ENCODE peak calls at places on chromosomes 6 and 20, in five cellular contexts. I is NB4; J is HL-60; H is ACHN; R is effector CD8-positive, alpha-beta T cell. E is an unnamed sample.
A peak's percentile ranks its signal among the peaks of the same experiment; 100 is the strongest.

GRCh38 chr20:44093249-44093582 is 93.8 kb downstream of the JPH2 start:
- DNase-seq in J (no peak), R (no peak), H (no peak), I (no peak), E (no peak)

GRCh38 chr6:151475653-151476523 is 17.9 kb upstream of the CCDC170 start:
- DNase-seq in I (peak; percentile 66), H (peak; percentile 55), R (peak; percentile 6), J (no peak), E (peak; percentile 9)

GRCh38 chr6:3900744-3901351 is 51.7 kb downstream of the FAM50B start:
- DNase-seq in J (no peak), I (no peak), R (no peak), H (no peak), E (no peak)

GRCh38 chr6:97885844-97886243 is 602.8 kb upstream of the MMS22L start:
- DNase-seq in J (no peak), H (no peak), R (no peak), I (no peak), E (no peak)

GRCh38 chr6:35727206-35727934 is 9.5 kb upstream of the ARMC12 start:
- DNase-seq in J (peak; percentile 70), I (peak; percentile 88), R (peak; percentile 52), H (peak; percentile 64), E (peak; percentile 43)

GRCh38 chr6:79399499-79399898 is 137.7 kb downstream of the LCA5 start:
- DNase-seq in I (no peak), H (no peak), J (no peak), R (no peak), E (no peak)

GRCh38 chr6:125112934-125113333 is 40.6 kb upstream of the TPD52L1 start:
- DNase-seq in R (no peak), H (no peak), J (no peak), I (no peak), E (no peak)

GRCh38 chr6:170552765-170553685 is at the start of gene PSMB1:
- DNase-seq in R (peak; percentile 62), H (peak; percentile 91), I (peak; percentile 97), J (peak; percentile 89), E (peak; percentile 91)

GRCh38 chr6:161414180-161414579 is 140.3 kb upstream of the AGPAT4 start:
- DNase-seq in J (no peak), I (no peak), H (no peak), R (no peak), E (no peak)

GRCh38 chr20:584375-585301 is 25.5 kb downstream of the TCF15 start:
- DNase-seq in J (peak; percentile 8), I (peak; percentile 70), H (peak; percentile 20), R (no peak), E (peak; percentile 70)

GRCh38 chr6:137415127-137415833 is 78.9 kb downstream of the OLIG3 start:
- DNase-seq in H (peak; percentile 71), R (peak; percentile 22), J (peak; percentile 22), I (peak; percentile 58), E (peak; percentile 36)

GRCh38 chr6:44534291-44534690 is 146.8 kb downstream of the CDC5L start:
- DNase-seq in R (no peak), H (no peak), J (no peak), I (no peak), E (no peak)

GRCh38 chr6:105992315-105992961 is 93.7 kb upstream of the PRDM1 start:
- DNase-seq in J (peak; percentile 65), I (peak; percentile 90), H (peak; percentile 74), R (peak; percentile 69), E (peak; percentile 74)

GRCh38 chr6:36613200-36613995 is 19.2 kb downstream of the SRSF3 start:
- DNase-seq in I (no peak), R (no peak), H (no peak), J (no peak), E (no peak)

GRCh38 chr6:52522655-52523054 is 54.2 kb downstream of the TRAM2 start:
- DNase-seq in I (no peak), J (no peak), R (no peak), H (no peak), E (no peak)

GRCh38 chr6:169933251-169933821 is 181.9 kb downstream of the ERMARD start:
- DNase-seq in R (no peak), I (no peak), H (no peak), J (no peak), E (peak; percentile 19)

GRCh38 chr20:16054917-16055316 is 518.3 kb downstream of the KIF16B start:
- DNase-seq in I (peak; percentile 29), H (no peak), J (no peak), R (no peak), E (no peak)

GRCh38 chr6:137265574-137265973 is 46.4 kb upstream of the IFNGR1 start:
- DNase-seq in H (no peak), I (no peak), J (no peak), R (no peak), E (no peak)

GRCh38 chr6:108768176-108768555 is 80.1 kb upstream of the ARMC2 start:
- DNase-seq in J (no peak), H (no peak), I (no peak), R (no peak), E (no peak)

GRCh38 chr20:6053776-6054688 is at the start of gene LRRN4:
- DNase-seq in H (peak; percentile 96), R (no peak), J (no peak), I (no peak), E (peak; percentile 85)